ENCODE peak calls at places on chromosome 4, in eight cellular contexts. K is OCI-LY7, J is neural progenitor cell, M is hepatocyte, L is HCT116, R is mammary epithelial cell, D is GM23248, V is PC-9. T is an unnamed sample. For H4K20me1, the result is how much of the 10 kb centered on the place peaks cover.

GRCh38 chr4:185461565-185461964 is 10.0 kb downstream of the CCDC110 start:
- DNase-seq in M (no peak), K (no peak), R (no peak), J (no peak), D (no peak), V (no peak), L (no peak), T (no peak)

GRCh38 chr4:20984011-20984836 is 284.0 kb downstream of the PACRGL start:
- DNase-seq in J (peak), K (no peak), L (no peak), D (no peak), M (peak), R (no peak), V (no peak), T (no peak)

GRCh38 chr4:84221704-84222103 is 277.4 kb downstream of the NKX6-1 start:
- DNase-seq in R (no peak), V (no peak), D (no peak), K (no peak), J (no peak), L (no peak), M (no peak), T (no peak)

GRCh38 chr4:24419147-24420034 is 165.0 kb downstream of the DHX15 start:
- DNase-seq in D (peak), M (peak), K (peak), J (peak), V (peak), R (peak), L (peak), T (peak)

GRCh38 chr4:186839122-186840037 is 115.7 kb upstream of the FAT1 start:
- DNase-seq in M (no peak), V (peak), K (no peak), R (peak), D (peak), L (no peak), J (no peak), T (no peak)

GRCh38 chr4:8546766-8547107 is 33.5 kb upstream of the GPR78 start:
- DNase-seq in J (no peak), K (no peak), R (no peak), V (no peak), L (no peak), D (no peak), M (no peak), T (no peak)

GRCh38 chr4:123359449-123360306 is 36.9 kb upstream of the SPRY1 start:
- DNase-seq in R (no peak), D (no peak), M (no peak), L (no peak), K (peak), V (no peak), J (no peak), T (no peak)

GRCh38 chr4:13988347-13989265 is 361.1 kb upstream of the BOD1L1 start:
- DNase-seq in D (peak), L (no peak), K (no peak), J (no peak), M (peak), R (peak), V (peak), T (no peak)

GRCh38 chr4:19455850-19456602 is 795.7 kb upstream of the SLIT2 start:
- DNase-seq in L (peak), M (no peak), R (no peak), J (no peak), D (no peak), K (no peak), V (no peak), T (no peak)

GRCh38 chr4:10715135-10715534 is 30.6 kb upstream of the CLNK start:
- DNase-seq in D (no peak), K (no peak), V (no peak), L (no peak), M (no peak), J (no peak), R (no peak), T (no peak)

GRCh38 chr4:98908703-98909262 is 20.1 kb downstream of the EIF4E start:
- DNase-seq in M (no peak), D (no peak), J (no peak), L (no peak), K (no peak), V (no peak), R (no peak), T (no peak)
- H4K20me1 ChIP-seq in M (half or more), D (under half), J (half or more), L (half or more), K (half or more), V (half or more), R (under half), T (half or more)

DNA sequence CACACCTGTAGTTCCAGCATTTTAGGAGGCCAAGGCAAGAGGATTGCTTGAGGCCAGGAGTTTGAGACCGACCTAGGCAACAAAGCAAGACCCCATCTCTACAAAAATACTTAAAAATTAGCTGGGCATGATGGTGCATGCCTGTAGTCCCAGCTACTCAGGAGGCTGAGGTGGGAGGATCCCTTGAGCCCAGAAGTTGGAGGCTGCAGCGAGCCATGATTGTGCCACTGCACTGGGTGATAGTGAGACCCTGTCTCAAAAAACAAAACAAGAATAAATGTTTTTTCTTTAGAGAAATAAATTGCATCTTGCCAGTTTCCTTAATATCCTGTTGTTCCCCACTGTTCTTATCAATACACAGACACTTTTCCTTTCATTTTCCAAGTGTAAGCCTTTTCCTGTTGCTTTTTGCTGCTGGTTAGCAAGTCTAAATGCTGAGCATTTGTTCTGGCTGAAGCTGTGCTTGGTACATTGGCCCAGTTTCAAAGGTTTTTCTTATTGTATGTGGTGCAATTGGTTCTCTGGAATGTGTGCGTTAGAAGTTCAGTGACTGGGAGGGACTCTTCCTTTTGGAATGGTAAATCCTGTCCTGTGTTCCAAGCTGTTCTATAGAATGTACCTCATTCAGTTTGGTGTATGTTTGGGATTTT is 98.2 kb downstream of the AFF1 start:
- DNase-seq in D (peak), R (peak), M (peak), V (no peak), J (peak), L (no peak), K (no peak), T (no peak)
- H4K20me1 ChIP-seq in D (under half), R (under half), M (half or more), V (under half), J (half or more), L (under half), K (under half), T (half or more)

GRCh38 chr4:7020290-7020689 is 22.9 kb upstream of the TADA2B start:
- DNase-seq in L (no peak), D (no peak), K (no peak), M (no peak), J (peak), R (no peak), V (no peak), T (no peak)

GRCh38 chr4:7019367-7019766 is 23.8 kb upstream of the TADA2B start:
- DNase-seq in L (no peak), R (no peak), V (no peak), M (no peak), J (no peak), K (no peak), D (no peak), T (no peak)

GRCh38 chr4:7021930-7022658 is 21.1 kb upstream of the TADA2B start:
- DNase-seq in R (peak), D (peak), K (no peak), M (peak), V (peak), L (no peak), J (no peak), T (no peak)

GRCh38 chr4:7021355-7021754 is 21.8 kb upstream of the TADA2B start:
- DNase-seq in M (no peak), L (no peak), R (no peak), J (no peak), K (no peak), D (no peak), V (no peak), T (no peak)

DNA sequence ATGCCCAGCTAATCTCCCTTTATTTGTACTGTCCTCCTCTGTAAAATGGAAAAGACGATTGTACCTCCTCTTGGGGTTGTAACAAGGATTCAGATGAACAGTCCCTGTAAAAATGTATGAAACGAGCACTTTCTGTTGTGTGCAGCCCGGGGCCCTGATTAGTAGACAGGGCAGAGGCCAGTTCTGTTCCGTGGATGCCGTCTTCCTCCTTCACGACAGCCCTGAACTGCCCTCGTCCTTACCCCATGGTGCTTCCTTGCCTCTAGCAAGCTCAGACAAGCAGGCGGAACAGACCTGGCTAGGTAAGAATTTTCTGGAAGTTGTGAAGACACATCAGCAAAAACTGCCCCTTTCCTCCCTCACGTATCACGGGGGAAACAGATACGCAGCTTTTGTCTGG is 22.3 kb upstream of the TADA2B start:
- DNase-seq in M (no peak), R (no peak), K (no peak), L (no peak), J (no peak), D (no peak), V (no peak), T (no peak)
- H4K20me1 ChIP-seq in M (under half), R (under half), K (under half), L (under half), J (under half), D (under half), V (under half), T (under half)

DNA sequence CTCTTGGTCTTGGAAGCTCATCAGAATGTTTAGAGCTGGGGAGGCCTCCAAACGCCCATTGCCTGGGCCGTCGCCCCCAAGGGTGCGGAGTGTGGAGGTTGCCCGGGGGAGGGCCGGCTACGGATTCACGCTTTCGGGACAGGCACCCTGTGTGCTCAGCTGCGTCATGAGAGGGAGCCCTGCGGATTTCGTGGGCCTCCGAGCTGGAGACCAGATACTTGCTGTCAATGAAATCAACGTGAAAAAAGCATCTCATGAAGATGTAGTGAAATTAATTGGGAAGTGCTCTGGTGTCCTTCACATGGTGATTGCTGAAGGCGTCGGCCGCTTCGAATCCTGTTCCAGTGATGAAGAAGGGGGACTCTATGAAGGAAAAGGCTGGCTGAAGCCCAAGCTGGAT is 23.3 kb downstream of the RGS12 start:
- DNase-seq in V (no peak), K (no peak), L (no peak), J (no peak), M (no peak), D (no peak), R (no peak), T (no peak)
- H4K20me1 ChIP-seq in V (under half), K (under half), L (under half), J (under half), M (under half), D (under half), R (under half), T (half or more)

GRCh38 chr4:2942532-2943363 is 20.5 kb downstream of the NOP14 start:
- DNase-seq in M (no peak), K (no peak), R (no peak), V (no peak), D (no peak), J (no peak), L (no peak), T (no peak)
- H4K20me1 ChIP-seq in M (under half), K (under half), R (under half), V (under half), D (under half), J (under half), L (under half), T (half or more)

GRCh38 chr4:167956676-167957075 is 135.7 kb upstream of the ANXA10 start:
- DNase-seq in M (no peak), L (no peak), K (no peak), J (no peak), R (peak), D (no peak), V (no peak), T (no peak)

GRCh38 chr4:167955006-167955405 is 137.3 kb upstream of the ANXA10 start:
- DNase-seq in R (no peak), M (no peak), K (no peak), V (no peak), J (no peak), L (no peak), D (no peak), T (no peak)
- H4K20me1 ChIP-seq in R (under half), M (under half), K (under half), V (under half), J (under half), L (under half), D (under half), T (under half)

GRCh38 chr4:68338625-68339024 is 11.3 kb downstream of the YTHDC1 start:
- DNase-seq in V (no peak), J (no peak), R (no peak), K (no peak), M (no peak), L (no peak), D (no peak), T (no peak)

GRCh38 chr4:68337004-68337403 is 12.9 kb downstream of the YTHDC1 start:
- DNase-seq in M (no peak), D (no peak), K (no peak), R (no peak), L (no peak), V (no peak), J (no peak), T (no peak)

GRCh38 chr4:68342139-68342538 is 7.8 kb downstream of the YTHDC1 start:
- DNase-seq in V (no peak), L (no peak), M (peak), J (peak), R (peak), K (no peak), D (peak), T (no peak)

GRCh38 chr4:68336530-68336929 is 13.4 kb downstream of the YTHDC1 start:
- DNase-seq in K (no peak), M (no peak), D (no peak), V (no peak), J (no peak), R (no peak), L (no peak), T (no peak)

DNA sequence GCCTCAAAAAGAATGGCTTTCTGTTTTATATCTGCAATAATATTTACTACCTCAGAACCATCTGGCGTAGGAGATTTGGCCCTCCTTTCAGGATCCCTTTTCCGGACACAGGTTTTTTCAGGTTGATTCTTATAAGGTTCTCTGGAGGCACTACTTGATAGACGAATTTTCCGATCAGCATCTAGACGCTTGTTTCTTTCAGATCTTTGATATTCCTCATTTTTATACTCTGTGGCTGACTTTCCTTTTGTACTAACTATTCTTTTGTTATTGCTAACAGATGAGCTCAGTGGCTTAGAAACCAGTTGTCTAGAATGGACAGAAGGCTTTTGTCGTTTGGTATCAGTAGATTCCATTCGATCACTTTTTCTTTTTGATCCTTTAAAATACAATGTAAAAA is 12.4 kb downstream of the YTHDC1 start:
- DNase-seq in V (no peak), D (no peak), K (no peak), M (no peak), R (no peak), L (no peak), J (no peak), T (no peak)
- H4K20me1 ChIP-seq in V (half or more), D (under half), K (under half), M (half or more), R (under half), L (under half), J (half or more), T (half or more)

GRCh38 chr4:1302159-1302558 is 12.5 kb downstream of the MAEA start:
- DNase-seq in K (no peak), D (no peak), L (no peak), J (no peak), M (no peak), V (no peak), R (no peak), T (no peak)
- H4K20me1 ChIP-seq in K (under half), D (under half), L (under half), J (under half), M (under half), V (half or more), R (under half), T (half or more)

DNA sequence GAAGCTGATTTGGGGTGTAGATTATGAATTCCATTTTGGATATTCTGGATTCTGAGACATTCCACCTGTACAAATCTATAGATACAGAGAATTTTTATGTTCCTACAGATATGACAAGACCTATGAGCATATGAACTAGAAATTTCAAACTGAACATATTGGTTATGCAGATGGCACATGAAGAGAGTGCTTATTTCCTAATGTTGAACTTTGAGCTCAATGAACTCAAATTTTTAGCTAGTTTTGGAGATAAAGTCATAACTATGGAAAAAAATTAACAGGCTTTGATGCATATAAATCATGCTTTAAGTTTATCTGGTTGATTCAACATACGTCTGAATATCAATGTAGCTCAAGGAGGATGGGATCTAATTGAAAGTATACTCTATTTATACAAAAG is 8.9 kb downstream of the CHIC2 start:
- DNase-seq in K (no peak), V (no peak), L (no peak), D (no peak), R (no peak), M (no peak), J (no peak), T (no peak)
- H4K20me1 ChIP-seq in K (under half), V (under half), L (under half), D (half or more), R (under half), M (half or more), J (under half), T (half or more)

T was measured in DND-41.